ENCODE peak calls at places on chromosomes 3 and 15, in six cellular contexts. F is caudate nucleus; X is activated CD4-positive, alpha-beta T cell treated with anti-CD3 and anti-CD28 coated beads, Interleukin-2, amount 50 U/mL, for 48 hours; T is A549; N is hypothalamus; B is AML-193. V is an unnamed sample.

GRCh38 chr15:74200394-74200793 is 2.2 kb downstream of the STRA6 start:
- DNase-seq in F (no peak), X (no peak), T (peak), N (no peak), B (peak), V (no peak)

GRCh38 chr3:53493618-53493996 is 804 bp upstream of the CACNA1D start:
- DNase-seq in F (no peak), X (no peak), T (no peak), N (no peak), B (no peak), V (no peak)

GRCh38 chr15:79682285-79682684 is 214.5 kb downstream of the MTHFS start:
- DNase-seq in F (peak), X (no peak), T (peak), N (peak), B (no peak), V (peak)

GRCh38 chr3:111473550-111473949 is 68.4 kb upstream of the CD96 start:
- DNase-seq in F (no peak), X (peak), T (no peak), N (no peak), B (no peak), V (no peak)

GRCh38 chr3:195807681-195808121 is 4.0 kb downstream of the MUC4 start:
- DNase-seq in F (no peak), X (no peak), T (no peak), N (no peak), B (no peak), V (no peak)

GRCh38 chr3:58164916-58165821 is 45.6 kb downstream of the DNASE1L3 start:
- DNase-seq in F (no peak), X (no peak), T (no peak), N (no peak), B (no peak), V (no peak)

GRCh38 chr3:128081846-128082245 is 29.6 kb downstream of the SEC61A1 start:
- DNase-seq in F (no peak), X (no peak), T (peak), N (no peak), B (no peak), V (no peak)

GRCh38 chr15:69668963-69669362 is 216.3 kb downstream of the RPLP1 start:
- DNase-seq in F (no peak), X (peak), T (no peak), N (no peak), B (peak), V (no peak)

GRCh38 chr3:185422677-185423076 is 59.7 kb downstream of the MAP3K13 start:
- DNase-seq in F (no peak), X (no peak), T (no peak), N (no peak), B (no peak), V (no peak)

GRCh38 chr3:184361932-184362667 is 590 bp downstream of the POLR2H start:
- DNase-seq in F (peak), X (peak), T (peak), N (peak), B (peak), V (peak)

GRCh38 chr15:72474466-72474911 is 359 bp downstream of the ARIH1 start:
- DNase-seq in F (no peak), X (no peak), T (no peak), N (no peak), B (no peak), V (no peak)

GRCh38 chr15:28981921-28982320 is 96.1 kb downstream of the APBA2 start:
- DNase-seq in F (no peak), X (no peak), T (no peak), N (no peak), B (no peak), V (no peak)

GRCh38 chr15:101371519-101371918 is 76.5 kb upstream of the SNRPA1 start:
- DNase-seq in F (no peak), X (no peak), T (no peak), N (no peak), B (no peak), V (no peak)

GRCh38 chr3:99568936-99569335 is 69.5 kb upstream of the COL8A1 start:
- DNase-seq in F (no peak), X (no peak), T (no peak), N (no peak), B (no peak), V (no peak)

GRCh38 chr3:142337994-142338393 is 109.8 kb downstream of the XRN1 start:
- DNase-seq in F (no peak), X (no peak), T (no peak), N (no peak), B (peak), V (no peak)

GRCh38 chr15:74036271-74037170 is 42.0 kb downstream of the PML start:
- DNase-seq in F (no peak), X (peak), T (peak), N (peak), B (no peak), V (peak)

GRCh38 chr3:78659386-78659987 is 1108.3 kb downstream of the ROBO1 start:
- DNase-seq in F (no peak), X (peak), T (no peak), N (peak), B (peak), V (peak)